ENCODE peak calls at places on chromosomes 2 and 18, in five cellular contexts. P, B, Q, U and K are unnamed samples.

GRCh38 chr2:7028846-7029245 is 111.6 kb downstream of the RNF144A start:
- DNase-seq in U (no peak), P (no peak), Q (no peak), B (no peak), K (no peak)

GRCh38 chr18:70195852-70196434 is 9.5 kb downstream of the RTTN start:
- DNase-seq in U (no peak), Q (no peak), P (no peak), B (peak), K (peak)

GRCh38 chr2:138979131-138979530 is 198.9 kb upstream of the NXPH2 start:
- DNase-seq in P (no peak), B (no peak), Q (no peak), U (no peak), K (no peak)

GRCh38 chr2:60366178-60366577 is 187.3 kb downstream of the BCL11A start:
- DNase-seq in Q (no peak), P (no peak), U (peak), B (no peak), K (no peak)

GRCh38 chr18:74412106-74412880 is 44.8 kb downstream of the DIPK1C start:
- DNase-seq in B (no peak), Q (no peak), U (no peak), P (peak), K (no peak)

GRCh38 chr2:222884765-222885424 is 24.1 kb downstream of the ACSL3 start:
- DNase-seq in P (no peak), B (no peak), U (no peak), Q (no peak), K (no peak)

GRCh38 chr2:24276349-24276899 is 83.9 kb downstream of the ITSN2 start:
- DNase-seq in B (no peak), P (no peak), Q (no peak), U (no peak), K (no peak)

GRCh38 chr2:241219030-241219382 is 30.5 kb downstream of the ANO7 start:
- DNase-seq in U (no peak), P (no peak), B (no peak), Q (no peak), K (no peak)

GRCh38 chr2:56209701-56210100 is 25.9 kb downstream of the CCDC85A start:
- DNase-seq in U (no peak), P (no peak), Q (no peak), B (no peak), K (no peak)

GRCh38 chr2:85744055-85744454 is 9.7 kb upstream of the ATOH8 start:
- DNase-seq in B (no peak), Q (no peak), U (no peak), P (no peak), K (no peak)

GRCh38 chr18:6859676-6860422 is 130.3 kb downstream of the ARHGAP28 start:
- DNase-seq in Q (no peak), U (no peak), P (no peak), B (no peak), K (no peak)

GRCh38 chr2:192578780-192579179 is 384.0 kb upstream of the TMEFF2 start:
- DNase-seq in P (no peak), Q (no peak), B (no peak), U (no peak), K (no peak)

GRCh38 chr2:20033341-20033740 is 18.1 kb downstream of the LAPTM4A start:
- DNase-seq in B (no peak), U (no peak), Q (no peak), P (no peak), K (no peak)

GRCh38 chr2:51165534-51166260 is 133.8 kb upstream of the NRXN1 start:
- DNase-seq in B (no peak), U (no peak), P (no peak), Q (no peak), K (no peak)

GRCh38 chr2:216918088-216918680 is 58.3 kb upstream of the TNP1 start:
- DNase-seq in P (no peak), B (peak), Q (no peak), U (no peak), K (no peak)

GRCh38 chr2:237264480-237265219 is 149.3 kb downstream of the COL6A3 start:
- DNase-seq in P (no peak), U (no peak), B (no peak), Q (no peak), K (peak)

GRCh38 chr2:176812376-176812775 is 400.2 kb upstream of the HNRNPA3 start:
- DNase-seq in U (no peak), P (no peak), B (no peak), Q (no peak), K (no peak)

GRCh38 chr2:111705711-111706323 is 178.2 kb downstream of the ANAPC1 start:
- DNase-seq in U (no peak), Q (no peak), B (peak), P (peak), K (peak)

GRCh38 chr18:23779696-23780303 is 90.5 kb downstream of the LAMA3 start:
- DNase-seq in U (no peak), B (no peak), P (no peak), Q (no peak), K (peak)